ENCODE peak calls at places on chromosomes 13 and 19, in ten cellular contexts. One of them, this sample, is unnamed.

GRCh38 chr19:41997851-41998229 is 3.8 kb upstream of the ATP1A3 start:
- DNase-seq in mammary epithelial cell: no peak
- DNase-seq in breast epithelium: no peak
- DNase-seq in endothelial cell: no peak
- DNase-seq in CD8-positive, alpha-beta T cell: no peak
- DNase-seq in AG04449: no peak
- DNase-seq in upper lobe of right lung: no peak
- DNase-seq in osteocyte: no peak
- DNase-seq in choroid plexus epithelial cell: no peak
- DNase-seq in tibial nerve: no peak
- DNase-seq in this sample: no peak

GRCh38 chr19:38062959-38063786 is 156.2 kb downstream of the SIPA1L3 start:
- DNase-seq in mammary epithelial cell: no peak
- DNase-seq in breast epithelium: no peak
- DNase-seq in endothelial cell: no peak
- DNase-seq in CD8-positive, alpha-beta T cell: no peak
- DNase-seq in AG04449: no peak
- DNase-seq in upper lobe of right lung: no peak
- DNase-seq in osteocyte: no peak
- DNase-seq in choroid plexus epithelial cell: no peak
- DNase-seq in tibial nerve: no peak
- DNase-seq in this sample: no peak

GRCh38 chr19:4744451-4745170 is 21.0 kb upstream of the DPP9 start:
- DNase-seq in mammary epithelial cell: peak; percentile 84
- DNase-seq in breast epithelium: peak; percentile 57
- DNase-seq in endothelial cell: no peak
- DNase-seq in CD8-positive, alpha-beta T cell: no peak
- DNase-seq in AG04449: peak; percentile 75
- DNase-seq in upper lobe of right lung: no peak
- DNase-seq in osteocyte: no peak
- DNase-seq in choroid plexus epithelial cell: peak; percentile 90
- DNase-seq in tibial nerve: no peak
- DNase-seq in this sample: peak; percentile 77

GRCh38 chr13:53522034-53522433 is 493.4 kb downstream of the OLFM4 start:
- DNase-seq in mammary epithelial cell: no peak
- DNase-seq in breast epithelium: no peak
- DNase-seq in endothelial cell: no peak
- DNase-seq in CD8-positive, alpha-beta T cell: no peak
- DNase-seq in AG04449: no peak
- DNase-seq in upper lobe of right lung: no peak
- DNase-seq in osteocyte: no peak
- DNase-seq in choroid plexus epithelial cell: no peak
- DNase-seq in tibial nerve: no peak
- DNase-seq in this sample: no peak

GRCh38 chr19:55086730-55087541 is 11.3 kb downstream of the EPS8L1 start:
- DNase-seq in mammary epithelial cell: no peak
- DNase-seq in breast epithelium: peak; percentile 83
- DNase-seq in endothelial cell: peak; percentile 96
- DNase-seq in CD8-positive, alpha-beta T cell: no peak
- DNase-seq in AG04449: peak; percentile 34
- DNase-seq in upper lobe of right lung: peak; percentile 95
- DNase-seq in osteocyte: peak; percentile 95
- DNase-seq in choroid plexus epithelial cell: peak; percentile 94
- DNase-seq in tibial nerve: peak; percentile 80
- DNase-seq in this sample: peak; percentile 72

GRCh38 chr19:48513289-48514122 is 1.9 kb upstream of the LMTK3 start:
- DNase-seq in mammary epithelial cell: peak; percentile 62
- DNase-seq in breast epithelium: no peak
- DNase-seq in endothelial cell: peak; percentile 67
- DNase-seq in CD8-positive, alpha-beta T cell: peak; percentile 83
- DNase-seq in AG04449: no peak
- DNase-seq in upper lobe of right lung: peak; percentile 82
- DNase-seq in osteocyte: no peak
- DNase-seq in choroid plexus epithelial cell: peak; percentile 74
- DNase-seq in tibial nerve: no peak
- DNase-seq in this sample: peak; percentile 25

GRCh38 chr13:111184685-111185401 is 69.7 kb downstream of the ARHGEF7 start:
- DNase-seq in mammary epithelial cell: no peak
- DNase-seq in breast epithelium: no peak
- DNase-seq in endothelial cell: no peak
- DNase-seq in CD8-positive, alpha-beta T cell: peak; percentile 75
- DNase-seq in AG04449: no peak
- DNase-seq in upper lobe of right lung: no peak
- DNase-seq in osteocyte: no peak
- DNase-seq in choroid plexus epithelial cell: peak; percentile 52
- DNase-seq in tibial nerve: no peak
- DNase-seq in this sample: no peak

GRCh38 chr19:58212336-58213074 is 16.2 kb upstream of the ZNF544 start:
- DNase-seq in mammary epithelial cell: no peak
- DNase-seq in breast epithelium: no peak
- DNase-seq in endothelial cell: no peak
- DNase-seq in CD8-positive, alpha-beta T cell: no peak
- DNase-seq in AG04449: no peak
- DNase-seq in upper lobe of right lung: no peak
- DNase-seq in osteocyte: no peak
- DNase-seq in choroid plexus epithelial cell: no peak
- DNase-seq in tibial nerve: no peak
- DNase-seq in this sample: no peak

GRCh38 chr19:869245-870177 is 10.0 kb downstream of the CFD start:
- DNase-seq in mammary epithelial cell: peak; percentile 51
- DNase-seq in breast epithelium: no peak
- DNase-seq in endothelial cell: no peak
- DNase-seq in CD8-positive, alpha-beta T cell: no peak
- DNase-seq in AG04449: peak; percentile 75
- DNase-seq in upper lobe of right lung: no peak
- DNase-seq in osteocyte: peak; percentile 91
- DNase-seq in choroid plexus epithelial cell: peak; percentile 96
- DNase-seq in tibial nerve: peak; percentile 58
- DNase-seq in this sample: peak; percentile 85

GRCh38 chr19:866769-867300 is 7.4 kb downstream of the CFD start:
- DNase-seq in mammary epithelial cell: no peak
- DNase-seq in breast epithelium: no peak
- DNase-seq in endothelial cell: no peak
- DNase-seq in CD8-positive, alpha-beta T cell: no peak
- DNase-seq in AG04449: no peak
- DNase-seq in upper lobe of right lung: no peak
- DNase-seq in osteocyte: no peak
- DNase-seq in choroid plexus epithelial cell: no peak
- DNase-seq in tibial nerve: no peak
- DNase-seq in this sample: no peak

GRCh38 chr19:868458-869244 is 9.2 kb downstream of the CFD start:
- DNase-seq in mammary epithelial cell: no peak
- DNase-seq in breast epithelium: no peak
- DNase-seq in endothelial cell: no peak
- DNase-seq in CD8-positive, alpha-beta T cell: no peak
- DNase-seq in AG04449: no peak
- DNase-seq in upper lobe of right lung: no peak
- DNase-seq in osteocyte: peak; percentile 83
- DNase-seq in choroid plexus epithelial cell: no peak
- DNase-seq in tibial nerve: no peak
- DNase-seq in this sample: no peak

GRCh38 chr19:867301-867793 is 7.9 kb downstream of the CFD start:
- DNase-seq in mammary epithelial cell: no peak
- DNase-seq in breast epithelium: no peak
- DNase-seq in endothelial cell: no peak
- DNase-seq in CD8-positive, alpha-beta T cell: no peak
- DNase-seq in AG04449: no peak
- DNase-seq in upper lobe of right lung: no peak
- DNase-seq in osteocyte: peak; percentile 94
- DNase-seq in choroid plexus epithelial cell: peak; percentile 88
- DNase-seq in tibial nerve: no peak
- DNase-seq in this sample: no peak

GRCh38 chr19:867855-868457 is 8.5 kb downstream of the CFD start:
- DNase-seq in mammary epithelial cell: no peak
- DNase-seq in breast epithelium: no peak
- DNase-seq in endothelial cell: no peak
- DNase-seq in CD8-positive, alpha-beta T cell: no peak
- DNase-seq in AG04449: no peak
- DNase-seq in upper lobe of right lung: no peak
- DNase-seq in osteocyte: no peak
- DNase-seq in choroid plexus epithelial cell: no peak
- DNase-seq in tibial nerve: no peak
- DNase-seq in this sample: no peak
- TF ChIP-seq CTCF in mammary epithelial cell: no peak
- TF ChIP-seq CTCF in breast epithelium: no peak
- TF ChIP-seq CTCF in endothelial cell: no peak
- TF ChIP-seq CTCF in CD8-positive, alpha-beta T cell: no peak
- TF ChIP-seq CTCF in AG04449: no peak
- TF ChIP-seq CTCF in upper lobe of right lung: no peak
- TF ChIP-seq CTCF in osteocyte: no peak
- TF ChIP-seq CTCF in choroid plexus epithelial cell: no peak
- TF ChIP-seq CTCF in tibial nerve: no peak
- TF ChIP-seq CTCF in this sample: no peak

GRCh38 chr19:918152-918437 is 962 bp downstream of the KISS1R start:
- DNase-seq in mammary epithelial cell: no peak
- DNase-seq in breast epithelium: no peak
- DNase-seq in endothelial cell: no peak
- DNase-seq in CD8-positive, alpha-beta T cell: no peak
- DNase-seq in AG04449: no peak
- DNase-seq in upper lobe of right lung: no peak
- DNase-seq in osteocyte: no peak
- DNase-seq in choroid plexus epithelial cell: no peak
- DNase-seq in tibial nerve: no peak
- DNase-seq in this sample: no peak

GRCh38 chr19:919157-920050 is 2.3 kb downstream of the KISS1R start:
- DNase-seq in mammary epithelial cell: peak; percentile 52
- DNase-seq in breast epithelium: no peak
- DNase-seq in endothelial cell: no peak
- DNase-seq in CD8-positive, alpha-beta T cell: no peak
- DNase-seq in AG04449: no peak
- DNase-seq in upper lobe of right lung: peak; percentile 66
- DNase-seq in osteocyte: no peak
- DNase-seq in choroid plexus epithelial cell: no peak
- DNase-seq in tibial nerve: no peak
- DNase-seq in this sample: no peak

GRCh38 chr19:917323-918151 is at the start of gene KISS1R:
- DNase-seq in mammary epithelial cell: no peak
- DNase-seq in breast epithelium: no peak
- DNase-seq in endothelial cell: no peak
- DNase-seq in CD8-positive, alpha-beta T cell: peak; percentile 76
- DNase-seq in AG04449: no peak
- DNase-seq in upper lobe of right lung: peak; percentile 77
- DNase-seq in osteocyte: no peak
- DNase-seq in choroid plexus epithelial cell: no peak
- DNase-seq in tibial nerve: no peak
- DNase-seq in this sample: no peak

GRCh38 chr19:918481-919156 is 1.5 kb downstream of the KISS1R start:
- DNase-seq in mammary epithelial cell: no peak
- DNase-seq in breast epithelium: no peak
- DNase-seq in endothelial cell: no peak
- DNase-seq in CD8-positive, alpha-beta T cell: no peak
- DNase-seq in AG04449: no peak
- DNase-seq in upper lobe of right lung: peak; percentile 65
- DNase-seq in osteocyte: no peak
- DNase-seq in choroid plexus epithelial cell: no peak
- DNase-seq in tibial nerve: no peak
- DNase-seq in this sample: no peak

DNA sequence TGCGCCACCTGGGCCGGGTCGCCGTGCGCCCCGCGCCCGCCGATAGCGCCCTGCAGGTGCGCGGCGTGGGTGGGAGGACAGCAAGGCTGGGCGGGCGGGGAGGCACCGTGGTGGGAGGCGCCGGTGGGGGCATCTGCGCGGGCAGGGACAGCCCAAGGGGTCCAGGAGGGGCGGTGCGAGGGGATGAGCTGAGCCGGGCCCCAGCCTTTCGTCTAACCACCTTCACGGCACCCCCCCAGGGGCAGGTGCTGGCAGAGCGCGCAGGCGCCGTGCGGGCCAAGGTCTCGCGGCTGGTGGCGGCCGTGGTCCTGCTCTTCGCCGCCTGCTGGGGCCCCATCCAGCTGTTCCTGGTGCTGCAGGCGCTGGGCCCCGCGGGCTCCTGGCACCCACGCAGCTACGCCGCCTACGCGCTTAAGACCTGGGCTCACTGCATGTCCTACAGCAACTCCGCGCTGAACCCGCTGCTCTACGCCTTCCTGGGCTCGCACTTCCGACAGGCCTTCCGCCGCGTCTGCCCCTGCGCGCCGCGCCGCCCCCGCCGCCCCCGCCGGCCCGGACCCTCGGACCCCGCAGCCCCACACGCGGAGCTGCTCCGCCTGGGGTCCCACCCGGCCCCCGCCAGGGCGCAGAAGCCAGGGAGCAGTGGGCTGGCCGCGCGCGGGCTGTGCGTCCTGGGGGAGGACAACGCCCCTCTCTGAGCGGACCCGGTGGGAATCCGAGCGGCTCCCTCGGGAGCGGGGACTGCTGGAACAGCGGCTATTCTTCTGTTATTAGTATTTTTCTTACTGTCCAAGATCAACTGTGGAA is 3.1 kb downstream of the KISS1R start:
- DNase-seq in mammary epithelial cell: peak; percentile 27
- DNase-seq in breast epithelium: no peak
- DNase-seq in endothelial cell: no peak
- DNase-seq in CD8-positive, alpha-beta T cell: peak; percentile 82
- DNase-seq in AG04449: no peak
- DNase-seq in upper lobe of right lung: peak; percentile 70
- DNase-seq in osteocyte: no peak
- DNase-seq in choroid plexus epithelial cell: no peak
- DNase-seq in tibial nerve: no peak
- DNase-seq in this sample: no peak
- TF ChIP-seq CTCF in mammary epithelial cell: no peak
- TF ChIP-seq CTCF in breast epithelium: no peak
- TF ChIP-seq CTCF in endothelial cell: no peak
- TF ChIP-seq CTCF in CD8-positive, alpha-beta T cell: no peak
- TF ChIP-seq CTCF in AG04449: no peak
- TF ChIP-seq CTCF in upper lobe of right lung: no peak
- TF ChIP-seq CTCF in osteocyte: no peak
- TF ChIP-seq CTCF in choroid plexus epithelial cell: no peak
- TF ChIP-seq CTCF in tibial nerve: no peak
- TF ChIP-seq CTCF in this sample: no peak

DNA sequence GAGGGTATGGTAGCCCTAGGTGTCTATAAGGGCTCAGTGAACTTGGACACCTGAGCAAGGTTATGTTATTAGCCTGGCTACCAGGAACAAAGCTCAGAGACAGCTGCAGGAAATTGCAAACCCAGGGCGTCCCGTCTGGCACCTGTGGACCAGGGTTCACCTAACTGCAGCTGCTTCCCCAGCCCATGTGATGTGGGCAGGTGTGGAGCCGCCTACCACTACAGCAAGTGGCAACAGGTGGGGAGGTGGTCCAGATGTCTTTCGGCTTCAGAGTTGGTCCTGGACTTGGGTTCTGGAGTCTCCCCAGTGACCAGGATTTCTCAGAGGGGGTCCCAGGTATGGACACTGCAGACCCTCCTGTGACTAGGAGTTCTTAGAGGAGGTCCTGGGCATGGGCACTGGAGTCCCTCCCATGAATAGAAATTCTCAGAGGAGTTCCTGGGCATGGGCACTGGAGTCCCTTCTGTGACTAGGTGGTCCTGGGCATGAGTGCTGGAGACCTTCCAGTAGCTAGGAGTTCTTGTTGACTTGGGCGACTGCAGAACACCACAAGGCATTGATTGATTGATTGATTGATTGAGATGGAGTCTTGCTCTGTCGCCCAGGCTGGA is 25.2 kb downstream of the ACTL9 start:
- DNase-seq in mammary epithelial cell: no peak
- DNase-seq in breast epithelium: no peak
- DNase-seq in endothelial cell: no peak
- DNase-seq in CD8-positive, alpha-beta T cell: no peak
- DNase-seq in AG04449: no peak
- DNase-seq in upper lobe of right lung: no peak
- DNase-seq in osteocyte: no peak
- DNase-seq in choroid plexus epithelial cell: no peak
- DNase-seq in tibial nerve: no peak
- DNase-seq in this sample: no peak
- TF ChIP-seq CTCF in mammary epithelial cell: no peak
- TF ChIP-seq CTCF in breast epithelium: no peak
- TF ChIP-seq CTCF in endothelial cell: no peak
- TF ChIP-seq CTCF in CD8-positive, alpha-beta T cell: no peak
- TF ChIP-seq CTCF in AG04449: no peak
- TF ChIP-seq CTCF in upper lobe of right lung: no peak
- TF ChIP-seq CTCF in osteocyte: no peak
- TF ChIP-seq CTCF in choroid plexus epithelial cell: no peak
- TF ChIP-seq CTCF in tibial nerve: no peak
- TF ChIP-seq CTCF in this sample: no peak

DNA sequence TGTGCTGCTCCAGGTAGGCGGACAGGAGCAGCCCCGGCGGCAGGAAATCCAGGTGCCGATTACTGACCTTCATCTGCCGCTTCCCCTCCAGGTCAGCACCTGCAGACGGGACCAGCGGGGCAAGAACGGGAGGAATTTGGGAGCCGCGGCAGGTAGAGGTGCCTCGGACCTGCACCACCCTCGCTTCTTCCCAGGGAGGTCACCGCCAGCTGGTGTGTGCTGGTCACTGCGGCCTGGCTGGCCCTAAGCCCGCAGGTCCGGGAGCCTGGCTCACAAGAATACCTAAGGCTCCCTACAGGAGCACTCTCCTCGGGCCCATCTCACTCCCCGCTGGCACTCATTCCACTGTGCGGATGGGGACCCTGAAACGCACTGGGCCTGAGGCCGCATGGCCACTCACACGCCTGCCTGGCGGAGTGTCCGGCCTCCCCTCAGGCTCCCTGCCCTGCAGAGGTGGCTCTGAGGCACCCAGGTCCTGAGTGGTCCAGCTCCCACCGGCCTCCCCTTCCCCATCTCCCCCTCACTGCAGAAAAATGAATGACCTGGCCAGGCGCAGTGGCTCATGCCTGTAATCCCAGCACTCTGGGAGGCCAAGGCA is 4.3 kb downstream of the RNU6-9 start:
- DNase-seq in mammary epithelial cell: no peak
- DNase-seq in breast epithelium: no peak
- DNase-seq in endothelial cell: no peak
- DNase-seq in CD8-positive, alpha-beta T cell: no peak
- DNase-seq in AG04449: no peak
- DNase-seq in upper lobe of right lung: no peak
- DNase-seq in osteocyte: no peak
- DNase-seq in choroid plexus epithelial cell: no peak
- DNase-seq in tibial nerve: no peak
- DNase-seq in this sample: no peak
- TF ChIP-seq CTCF in mammary epithelial cell: no peak
- TF ChIP-seq CTCF in breast epithelium: no peak
- TF ChIP-seq CTCF in endothelial cell: peak; percentile 31
- TF ChIP-seq CTCF in CD8-positive, alpha-beta T cell: no peak
- TF ChIP-seq CTCF in AG04449: peak; percentile 5
- TF ChIP-seq CTCF in upper lobe of right lung: no peak
- TF ChIP-seq CTCF in osteocyte: no peak
- TF ChIP-seq CTCF in choroid plexus epithelial cell: peak; percentile 16
- TF ChIP-seq CTCF in tibial nerve: no peak
- TF ChIP-seq CTCF in this sample: no peak